ENCODE peak calls at places on chromosomes 11 and 22, in ten cellular contexts. One of them, this sample, is unnamed.

GRCh38 chr11:58965246-58965985 is 26.1 kb downstream of the GLYATL1 start:
- DNase-seq in ascending aorta: no peak
- DNase-seq in AG09309: peak; percentile 14
- DNase-seq in cardiac fibroblast: peak; percentile 9
- DNase-seq in SJSA1: peak; percentile 62
- DNase-seq in CD8-positive, alpha-beta memory T cell: no peak
- DNase-seq in coronary artery: no peak
- DNase-seq in psoas muscle: no peak
- DNase-seq in CD8-positive, alpha-beta T cell: no peak
- DNase-seq in adrenal gland: no peak
- DNase-seq in this sample: peak; percentile 3

GRCh38 chr11:30774451-30774850 is 188.3 kb upstream of the MPPED2 start:
- DNase-seq in psoas muscle: no peak
- DNase-seq in SJSA1: no peak
- DNase-seq in coronary artery: no peak
- DNase-seq in cardiac fibroblast: no peak
- DNase-seq in adrenal gland: no peak
- DNase-seq in AG09309: no peak
- DNase-seq in CD8-positive, alpha-beta T cell: no peak
- DNase-seq in CD8-positive, alpha-beta memory T cell: no peak
- DNase-seq in ascending aorta: no peak
- DNase-seq in this sample: no peak

GRCh38 chr11:128716661-128717210 is 22.9 kb downstream of the FLI1 start:
- DNase-seq in SJSA1: peak; percentile 77
- DNase-seq in coronary artery: no peak
- DNase-seq in CD8-positive, alpha-beta memory T cell: peak; percentile 52
- DNase-seq in AG09309: no peak
- DNase-seq in cardiac fibroblast: peak; percentile 52
- DNase-seq in adrenal gland: no peak
- DNase-seq in ascending aorta: no peak
- DNase-seq in psoas muscle: no peak
- DNase-seq in CD8-positive, alpha-beta T cell: peak; percentile 55
- DNase-seq in this sample: no peak

GRCh38 chr22:48717883-48718817 is 1109.5 kb downstream of the BRD1 start:
- DNase-seq in CD8-positive, alpha-beta memory T cell: no peak
- DNase-seq in SJSA1: no peak
- DNase-seq in AG09309: no peak
- DNase-seq in CD8-positive, alpha-beta T cell: no peak
- DNase-seq in adrenal gland: no peak
- DNase-seq in cardiac fibroblast: no peak
- DNase-seq in coronary artery: no peak
- DNase-seq in ascending aorta: no peak
- DNase-seq in psoas muscle: no peak
- DNase-seq in this sample: no peak

GRCh38 chr11:11148104-11148509 is 204.9 kb downstream of the CSNK2A3 start:
- DNase-seq in psoas muscle: peak; percentile 83
- DNase-seq in CD8-positive, alpha-beta T cell: peak; percentile 31
- DNase-seq in CD8-positive, alpha-beta memory T cell: no peak
- DNase-seq in cardiac fibroblast: peak; percentile 88
- DNase-seq in SJSA1: peak; percentile 43
- DNase-seq in ascending aorta: peak; percentile 43
- DNase-seq in AG09309: peak; percentile 79
- DNase-seq in adrenal gland: peak; percentile 41
- DNase-seq in coronary artery: peak; percentile 93
- DNase-seq in this sample: peak; percentile 89

GRCh38 chr22:38033522-38034277 is 23.5 kb upstream of the PICK1 start:
- DNase-seq in coronary artery: no peak
- DNase-seq in ascending aorta: no peak
- DNase-seq in CD8-positive, alpha-beta memory T cell: no peak
- DNase-seq in adrenal gland: no peak
- DNase-seq in SJSA1: no peak
- DNase-seq in AG09309: no peak
- DNase-seq in psoas muscle: no peak
- DNase-seq in CD8-positive, alpha-beta T cell: no peak
- DNase-seq in cardiac fibroblast: no peak
- DNase-seq in this sample: no peak

GRCh38 chr11:93525601-93526000 is 17.6 kb downstream of the SMCO4 start:
- DNase-seq in AG09309: no peak
- DNase-seq in CD8-positive, alpha-beta T cell: no peak
- DNase-seq in CD8-positive, alpha-beta memory T cell: no peak
- DNase-seq in ascending aorta: no peak
- DNase-seq in coronary artery: no peak
- DNase-seq in cardiac fibroblast: peak; percentile 53
- DNase-seq in psoas muscle: peak; percentile 30
- DNase-seq in adrenal gland: peak; percentile 82
- DNase-seq in SJSA1: no peak
- DNase-seq in this sample: peak; percentile 61

GRCh38 chr11:22780914-22781593 is 48.5 kb downstream of the SVIP start:
- DNase-seq in SJSA1: no peak
- DNase-seq in adrenal gland: no peak
- DNase-seq in psoas muscle: no peak
- DNase-seq in cardiac fibroblast: no peak
- DNase-seq in AG09309: no peak
- DNase-seq in CD8-positive, alpha-beta memory T cell: no peak
- DNase-seq in coronary artery: no peak
- DNase-seq in ascending aorta: no peak
- DNase-seq in CD8-positive, alpha-beta T cell: no peak
- DNase-seq in this sample: no peak

GRCh38 chr22:24291538-24292201 is 21.0 kb downstream of the SPECC1L start:
- DNase-seq in SJSA1: no peak
- DNase-seq in ascending aorta: no peak
- DNase-seq in cardiac fibroblast: no peak
- DNase-seq in psoas muscle: no peak
- DNase-seq in AG09309: no peak
- DNase-seq in CD8-positive, alpha-beta memory T cell: no peak
- DNase-seq in CD8-positive, alpha-beta T cell: no peak
- DNase-seq in coronary artery: no peak
- DNase-seq in adrenal gland: no peak
- DNase-seq in this sample: no peak

GRCh38 chr22:45891021-45891421 is 85.9 kb downstream of the WNT7B start:
- DNase-seq in AG09309: no peak
- DNase-seq in adrenal gland: no peak
- DNase-seq in coronary artery: no peak
- DNase-seq in SJSA1: no peak
- DNase-seq in psoas muscle: peak; percentile 6
- DNase-seq in CD8-positive, alpha-beta memory T cell: no peak
- DNase-seq in CD8-positive, alpha-beta T cell: no peak
- DNase-seq in ascending aorta: no peak
- DNase-seq in cardiac fibroblast: no peak
- DNase-seq in this sample: no peak

GRCh38 chr11:15967166-15967565 is 389.2 kb downstream of the SOX6 start:
- DNase-seq in CD8-positive, alpha-beta memory T cell: no peak
- DNase-seq in adrenal gland: no peak
- DNase-seq in AG09309: no peak
- DNase-seq in coronary artery: no peak
- DNase-seq in cardiac fibroblast: peak; percentile 69
- DNase-seq in SJSA1: no peak
- DNase-seq in psoas muscle: no peak
- DNase-seq in ascending aorta: no peak
- DNase-seq in CD8-positive, alpha-beta T cell: no peak
- DNase-seq in this sample: peak; percentile 31

GRCh38 chr11:92707173-92707619 is 262.3 kb upstream of the MTNR1B start:
- DNase-seq in AG09309: no peak
- DNase-seq in psoas muscle: no peak
- DNase-seq in CD8-positive, alpha-beta T cell: no peak
- DNase-seq in coronary artery: no peak
- DNase-seq in adrenal gland: no peak
- DNase-seq in CD8-positive, alpha-beta memory T cell: no peak
- DNase-seq in ascending aorta: no peak
- DNase-seq in SJSA1: no peak
- DNase-seq in cardiac fibroblast: no peak
- DNase-seq in this sample: no peak

DNA sequence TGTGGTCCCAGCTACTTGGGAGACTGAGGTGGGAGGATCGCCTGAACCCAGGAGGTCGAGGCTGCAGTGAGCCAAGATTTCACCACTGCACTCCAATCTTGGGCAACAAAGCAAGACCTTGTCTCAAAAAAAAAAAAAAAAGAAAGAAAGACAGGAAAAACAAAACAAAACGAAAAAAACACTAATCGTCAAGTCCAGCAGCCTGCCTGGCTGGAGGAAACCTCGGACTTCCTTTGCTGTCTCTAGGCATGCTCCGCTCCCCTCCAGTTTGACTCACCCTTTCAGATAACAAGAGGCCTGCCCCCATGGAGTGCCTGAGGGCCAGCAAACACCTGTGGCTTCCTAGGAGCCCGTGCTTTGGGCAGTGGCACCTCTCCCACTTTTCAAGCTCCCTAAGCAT is 28.8 kb upstream of the CHKA start:
- DNase-seq in ascending aorta: no peak
- DNase-seq in coronary artery: no peak
- DNase-seq in CD8-positive, alpha-beta T cell: no peak
- DNase-seq in adrenal gland: peak; percentile 89
- DNase-seq in psoas muscle: no peak
- DNase-seq in cardiac fibroblast: peak; percentile 74
- DNase-seq in CD8-positive, alpha-beta memory T cell: no peak
- DNase-seq in SJSA1: no peak
- DNase-seq in AG09309: no peak
- DNase-seq in this sample: peak; percentile 21
- H3K4me3 ChIP-seq in ascending aorta: no peak overlapping the region
- H3K4me3 ChIP-seq in coronary artery: no peak overlapping the region
- H3K4me3 ChIP-seq in CD8-positive, alpha-beta T cell: no peak overlapping the region
- H3K4me3 ChIP-seq in adrenal gland: no peak overlapping the region
- H3K4me3 ChIP-seq in psoas muscle: no peak overlapping the region
- H3K4me3 ChIP-seq in cardiac fibroblast: no peak overlapping the region
- H3K4me3 ChIP-seq in CD8-positive, alpha-beta memory T cell: no peak overlapping the region
- H3K4me3 ChIP-seq in SJSA1: no peak overlapping the region
- H3K4me3 ChIP-seq in AG09309: no peak overlapping the region
- H3K4me3 ChIP-seq in this sample: no peak overlapping the region

GRCh38 chr11:70201876-70202861 is 927 bp upstream of the FADD start:
- DNase-seq in AG09309: no peak
- DNase-seq in coronary artery: no peak
- DNase-seq in CD8-positive, alpha-beta memory T cell: no peak
- DNase-seq in ascending aorta: no peak
- DNase-seq in adrenal gland: no peak
- DNase-seq in cardiac fibroblast: peak; percentile 52
- DNase-seq in SJSA1: no peak
- DNase-seq in psoas muscle: no peak
- DNase-seq in CD8-positive, alpha-beta T cell: no peak
- DNase-seq in this sample: peak; percentile 56
- H3K4me3 ChIP-seq in AG09309: peak overlapping the region; percentile 85
- H3K4me3 ChIP-seq in coronary artery: peak overlapping the region; percentile 89
- H3K4me3 ChIP-seq in CD8-positive, alpha-beta memory T cell: peak overlapping the region; percentile 99
- H3K4me3 ChIP-seq in ascending aorta: peak overlapping the region; percentile 97
- H3K4me3 ChIP-seq in adrenal gland: no peak overlapping the region
- H3K4me3 ChIP-seq in cardiac fibroblast: peak overlapping the region; percentile 96
- H3K4me3 ChIP-seq in SJSA1: peak overlapping the region; percentile 85
- H3K4me3 ChIP-seq in psoas muscle: peak overlapping the region; percentile 94
- H3K4me3 ChIP-seq in CD8-positive, alpha-beta T cell: peak overlapping the region; percentile 97
- H3K4me3 ChIP-seq in this sample: peak overlapping the region; percentile 91

DNA sequence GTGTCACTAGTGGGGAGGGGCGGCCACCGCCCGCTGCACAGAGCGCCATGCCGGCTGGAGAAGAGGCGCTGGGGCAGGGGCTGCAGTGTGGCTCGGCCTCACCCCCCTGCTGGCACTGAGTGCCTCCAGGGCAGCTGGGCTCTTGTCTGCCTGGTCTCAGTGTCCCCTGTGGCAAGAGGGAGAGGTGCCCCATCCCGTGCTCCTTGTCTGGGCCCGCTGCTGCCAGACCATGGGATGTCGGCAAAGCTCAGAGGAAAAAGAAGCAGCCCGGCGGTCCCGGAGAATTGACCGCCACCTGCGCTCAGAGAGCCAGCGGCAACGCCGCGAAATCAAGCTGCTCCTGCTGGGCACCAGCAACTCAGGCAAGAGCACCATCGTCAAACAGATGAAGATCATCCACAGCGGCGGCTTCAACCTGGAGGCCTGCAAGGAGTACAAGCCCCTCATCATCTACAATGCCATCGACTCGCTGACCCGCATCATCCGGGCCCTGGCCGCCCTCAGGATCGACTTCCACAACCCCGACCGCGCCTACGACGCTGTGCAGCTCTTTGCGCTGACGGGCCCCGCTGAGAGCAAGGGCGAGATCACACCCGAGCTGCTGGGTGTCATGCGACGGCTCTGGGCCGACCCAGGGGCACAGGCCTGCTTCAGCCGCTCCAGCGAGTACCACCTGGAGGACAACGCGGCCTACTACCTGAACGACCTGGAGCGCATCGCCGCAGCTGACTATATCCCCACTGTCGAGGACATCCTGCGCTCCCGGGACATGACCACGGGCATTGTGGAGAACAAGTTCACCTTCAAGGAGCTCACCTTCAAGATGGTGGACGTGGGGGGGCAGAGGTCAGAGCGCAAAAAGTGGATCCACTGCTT is 25.4 kb downstream of the GNAZ start:
- DNase-seq in ascending aorta: no peak
- DNase-seq in SJSA1: no peak
- DNase-seq in coronary artery: no peak
- DNase-seq in cardiac fibroblast: no peak
- DNase-seq in CD8-positive, alpha-beta memory T cell: no peak
- DNase-seq in adrenal gland: no peak
- DNase-seq in psoas muscle: no peak
- DNase-seq in CD8-positive, alpha-beta T cell: no peak
- DNase-seq in AG09309: no peak
- DNase-seq in this sample: no peak
- H3K4me3 ChIP-seq in ascending aorta: no peak overlapping the region
- H3K4me3 ChIP-seq in SJSA1: no peak overlapping the region
- H3K4me3 ChIP-seq in coronary artery: no peak overlapping the region
- H3K4me3 ChIP-seq in cardiac fibroblast: no peak overlapping the region
- H3K4me3 ChIP-seq in CD8-positive, alpha-beta memory T cell: no peak overlapping the region
- H3K4me3 ChIP-seq in adrenal gland: no peak overlapping the region
- H3K4me3 ChIP-seq in psoas muscle: no peak overlapping the region
- H3K4me3 ChIP-seq in CD8-positive, alpha-beta T cell: no peak overlapping the region
- H3K4me3 ChIP-seq in AG09309: no peak overlapping the region
- H3K4me3 ChIP-seq in this sample: no peak overlapping the region

GRCh38 chr11:63838682-63839507 is at the start of gene MARK2:
- DNase-seq in SJSA1: peak; percentile 100
- DNase-seq in CD8-positive, alpha-beta T cell: peak; percentile 100
- DNase-seq in coronary artery: peak; percentile 99
- DNase-seq in adrenal gland: peak; percentile 99
- DNase-seq in cardiac fibroblast: peak; percentile 98
- DNase-seq in CD8-positive, alpha-beta memory T cell: peak; percentile 100
- DNase-seq in AG09309: peak; percentile 85
- DNase-seq in psoas muscle: peak; percentile 98
- DNase-seq in ascending aorta: peak; percentile 83
- DNase-seq in this sample: peak; percentile 96

GRCh38 chr11:63837719-63838118 is 1.2 kb upstream of the MARK2 start:
- DNase-seq in adrenal gland: no peak
- DNase-seq in CD8-positive, alpha-beta T cell: no peak
- DNase-seq in CD8-positive, alpha-beta memory T cell: no peak
- DNase-seq in coronary artery: no peak
- DNase-seq in SJSA1: no peak
- DNase-seq in ascending aorta: no peak
- DNase-seq in AG09309: no peak
- DNase-seq in cardiac fibroblast: no peak
- DNase-seq in psoas muscle: no peak
- DNase-seq in this sample: no peak

GRCh38 chr11:63839508-63840355 is 822 bp downstream of the MARK2 start:
- DNase-seq in coronary artery: no peak
- DNase-seq in CD8-positive, alpha-beta memory T cell: peak; percentile 7
- DNase-seq in psoas muscle: peak; percentile 25
- DNase-seq in SJSA1: peak; percentile 57
- DNase-seq in AG09309: no peak
- DNase-seq in CD8-positive, alpha-beta T cell: peak; percentile 31
- DNase-seq in ascending aorta: no peak
- DNase-seq in cardiac fibroblast: peak; percentile 17
- DNase-seq in adrenal gland: peak; percentile 53
- DNase-seq in this sample: no peak

GRCh38 chr11:63837027-63837688 is 1.8 kb upstream of the MARK2 start:
- DNase-seq in cardiac fibroblast: peak; percentile 81
- DNase-seq in ascending aorta: peak; percentile 31
- DNase-seq in adrenal gland: peak; percentile 79
- DNase-seq in psoas muscle: peak; percentile 64
- DNase-seq in AG09309: no peak
- DNase-seq in coronary artery: no peak
- DNase-seq in SJSA1: peak; percentile 81
- DNase-seq in CD8-positive, alpha-beta T cell: peak; percentile 76
- DNase-seq in CD8-positive, alpha-beta memory T cell: peak; percentile 66
- DNase-seq in this sample: peak; percentile 74

GRCh38 chr11:63838150-63838681 is 694 bp upstream of the MARK2 start:
- DNase-seq in CD8-positive, alpha-beta T cell: no peak
- DNase-seq in cardiac fibroblast: no peak
- DNase-seq in adrenal gland: peak; percentile 49
- DNase-seq in CD8-positive, alpha-beta memory T cell: peak; percentile 5
- DNase-seq in ascending aorta: no peak
- DNase-seq in psoas muscle: no peak
- DNase-seq in coronary artery: no peak
- DNase-seq in SJSA1: no peak
- DNase-seq in AG09309: no peak
- DNase-seq in this sample: no peak
- H3K4me3 ChIP-seq in CD8-positive, alpha-beta T cell: peak overlapping the region; percentile 33
- H3K4me3 ChIP-seq in cardiac fibroblast: peak overlapping the region; percentile 17
- H3K4me3 ChIP-seq in adrenal gland: no peak overlapping the region
- H3K4me3 ChIP-seq in CD8-positive, alpha-beta memory T cell: peak overlapping the region; percentile 56
- H3K4me3 ChIP-seq in ascending aorta: peak overlapping the region; percentile 96
- H3K4me3 ChIP-seq in psoas muscle: peak overlapping the region; percentile 89
- H3K4me3 ChIP-seq in coronary artery: peak overlapping the region; percentile 89
- H3K4me3 ChIP-seq in SJSA1: peak overlapping the region; percentile 96
- H3K4me3 ChIP-seq in AG09309: peak overlapping the region; percentile 95
- H3K4me3 ChIP-seq in this sample: peak overlapping the region; percentile 47

This sample was measured in fibroblast of mammary gland.